ENCODE peak calls at places on chromosomes 5 and 9, in nine cellular contexts. W is neural progenitor cell, C is HCT116, V is astrocyte of the spinal cord, U is BE2C, G is fibroblast of the aortic adventitia, R is coronary artery, L is lower leg skin, E is upper lobe of right lung. A is an unnamed sample.

GRCh38 chr5:8362507-8362906 is 493.6 kb downstream of the MTRR start:
- DNase-seq in W (no peak), C (no peak), V (no peak), U (no peak), G (no peak), R (no peak), L (no peak), E (no peak), A (no peak)

GRCh38 chr9:20305457-20305856 is 316.8 kb downstream of the MLLT3 start:
- DNase-seq in W (no peak), C (no peak), V (no peak), U (no peak), G (no peak), R (no peak), L (no peak), E (no peak), A (no peak)

GRCh38 chr9:132171702-132172101 is 9.8 kb downstream of the NTNG2 start:
- DNase-seq in W (no peak), C (no peak), V (no peak), U (peak), G (no peak), R (no peak), L (no peak), E (no peak), A (no peak)

GRCh38 chr5:67160985-67161384 is 35.6 kb downstream of the CD180 start:
- DNase-seq in W (no peak), C (no peak), V (peak), U (peak), G (peak), R (no peak), L (no peak), E (no peak), A (peak)

GRCh38 chr5:132528866-132529634 is 14.3 kb downstream of the IL5 start:
- DNase-seq in W (no peak), C (no peak), V (no peak), U (no peak), G (no peak), R (no peak), L (no peak), E (no peak), A (no peak)

GRCh38 chr9:37026936-37027581 is 7.0 kb downstream of the PAX5 start:
- DNase-seq in W (peak), C (no peak), V (no peak), U (peak), G (no peak), R (no peak), L (no peak), E (no peak), A (no peak)

GRCh38 chr5:140502834-140503233 is 44.6 kb upstream of the EIF4EBP3 start:
- DNase-seq in W (no peak), C (no peak), V (no peak), U (no peak), G (no peak), R (no peak), L (no peak), E (no peak), A (no peak)

GRCh38 chr9:38016375-38017120 is 52.5 kb downstream of the SHB start:
- DNase-seq in W (no peak), C (no peak), V (peak), U (no peak), G (peak), R (no peak), L (no peak), E (no peak), A (peak)

GRCh38 chr5:147876141-147876540 is 2.4 kb upstream of the SCGB3A2 start:
- DNase-seq in W (no peak), C (no peak), V (no peak), U (no peak), G (no peak), R (no peak), L (no peak), E (no peak), A (no peak)

GRCh38 chr9:16628421-16628820 is 242.0 kb downstream of the BNC2 start:
- DNase-seq in W (no peak), C (no peak), V (no peak), U (no peak), G (peak), R (no peak), L (no peak), E (no peak), A (peak)

GRCh38 chr9:121780177-121780576 is 128.7 kb downstream of the DAB2IP start:
- DNase-seq in W (no peak), C (no peak), V (no peak), U (peak), G (no peak), R (no peak), L (no peak), E (no peak), A (no peak)

GRCh38 chr5:158570502-158570901 is 529.2 kb downstream of the EBF1 start:
- DNase-seq in W (no peak), C (no peak), V (no peak), U (no peak), G (no peak), R (no peak), L (no peak), E (no peak), A (no peak)

GRCh38 chr5:175596818-175597217 is 61.1 kb upstream of the HRH2 start:
- DNase-seq in W (no peak), C (no peak), V (no peak), U (no peak), G (no peak), R (no peak), L (no peak), E (no peak), A (no peak)

GRCh38 chr9:137235424-137236237 is 4.9 kb downstream of the SLC34A3 start:
- DNase-seq in W (no peak), C (no peak), V (no peak), U (no peak), G (no peak), R (no peak), L (no peak), E (no peak), A (no peak)

GRCh38 chr9:137236936-137237421 is 4.1 kb upstream of the TUBB4B start:
- DNase-seq in W (peak), C (no peak), V (no peak), U (no peak), G (no peak), R (no peak), L (no peak), E (no peak), A (no peak)

GRCh38 chr9:137237759-137238726 is 3.0 kb upstream of the TUBB4B start:
- DNase-seq in W (no peak), C (no peak), V (no peak), U (no peak), G (no peak), R (no peak), L (no peak), E (no peak), A (no peak)

GRCh38 chr9:137234758-137235423 is 4.2 kb downstream of the SLC34A3 start:
- DNase-seq in W (no peak), C (no peak), V (no peak), U (no peak), G (no peak), R (no peak), L (no peak), E (no peak), A (no peak)

DNA sequence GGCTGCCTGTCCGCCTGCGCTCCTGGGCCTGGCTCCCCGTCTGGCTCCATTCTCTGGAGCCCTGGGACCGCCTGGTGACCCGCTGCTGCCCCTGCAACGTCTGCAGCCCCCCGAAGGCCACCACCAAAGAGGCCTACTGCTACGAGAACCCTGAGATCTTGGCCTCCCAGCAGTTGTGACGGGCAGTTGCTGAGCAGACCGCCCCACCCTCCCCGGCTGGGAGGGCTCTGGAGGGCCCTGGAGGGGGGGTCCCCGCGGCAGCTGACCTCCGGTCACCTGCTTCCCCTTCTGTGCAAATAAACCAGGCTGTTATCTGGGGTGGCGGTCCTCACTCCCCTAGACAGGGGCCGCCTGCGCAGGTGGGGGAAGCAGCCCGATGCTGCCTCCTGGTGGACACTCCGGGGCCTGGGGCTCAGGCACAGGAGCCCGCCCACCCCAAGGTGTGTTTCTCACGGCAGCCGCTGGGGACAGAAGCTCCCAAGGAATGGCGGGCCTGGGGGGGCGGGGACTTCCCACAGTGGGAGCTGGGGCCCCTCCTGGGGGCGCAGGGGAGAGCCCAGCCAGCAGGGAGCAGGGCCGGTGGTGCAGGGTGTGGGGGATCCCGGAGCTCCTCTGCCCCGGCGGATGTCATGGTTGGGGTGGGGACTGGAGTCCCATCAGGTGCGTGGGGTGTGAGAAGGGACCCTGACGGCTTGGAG is 4.7 kb upstream of the TUBB4B start:
- DNase-seq in W (peak), C (no peak), V (peak), U (peak), G (peak), R (peak), L (peak), E (peak), A (peak)
- H3K4me3 ChIP-seq in W (peak), C (no peak), V (no peak), U (no peak), G (no peak), R (peak), L (no peak), E (no peak), A (no peak)

GRCh38 chr9:18472435-18472834 is 1.5 kb upstream of the ADAMTSL1 start:
- DNase-seq in W (no peak), C (no peak), V (no peak), U (no peak), G (no peak), R (no peak), L (no peak), E (no peak), A (no peak)

GRCh38 chr9:18473551-18474279 is at the start of gene ADAMTSL1:
- DNase-seq in W (peak), C (no peak), V (peak), U (peak), G (peak), R (no peak), L (no peak), E (no peak), A (peak)

GRCh38 chr9:18477121-18477705 is 3.3 kb downstream of the ADAMTSL1 start:
- DNase-seq in W (no peak), C (no peak), V (peak), U (no peak), G (peak), R (no peak), L (no peak), E (no peak), A (no peak)

GRCh38 chr9:18472915-18473314 is 1.0 kb upstream of the ADAMTSL1 start:
- DNase-seq in W (no peak), C (no peak), V (no peak), U (no peak), G (peak), R (no peak), L (no peak), E (no peak), A (no peak)

GRCh38 chr9:18474778-18475177 is 825 bp downstream of the ADAMTSL1 start:
- DNase-seq in W (no peak), C (no peak), V (peak), U (no peak), G (peak), R (no peak), L (no peak), E (no peak), A (peak)
- H3K4me3 ChIP-seq in W (peak), C (no peak), V (peak), U (no peak), G (peak), R (peak), L (no peak), E (peak), A (no peak)

GRCh38 chr9:135601988-135602387 is 37.4 kb downstream of the GLT6D1 start:
- DNase-seq in W (peak), C (no peak), V (no peak), U (no peak), G (no peak), R (no peak), L (no peak), E (no peak), A (no peak)
- H3K4me3 ChIP-seq in W (no peak), C (no peak), V (no peak), U (no peak), G (no peak), R (no peak), L (no peak), E (no peak), A (no peak)

GRCh38 chr9:19120846-19121245 is 6.4 kb downstream of the PLIN2 start:
- DNase-seq in W (no peak), C (no peak), V (no peak), U (no peak), G (no peak), R (no peak), L (no peak), E (no peak), A (no peak)
- H3K4me3 ChIP-seq in W (no peak), C (no peak), V (no peak), U (no peak), G (no peak), R (peak), L (no peak), E (no peak), A (no peak)

GRCh38 chr5:190366-191035 is 794 bp upstream of the LRRC14B start:
- DNase-seq in W (no peak), C (no peak), V (no peak), U (no peak), G (no peak), R (no peak), L (no peak), E (peak), A (no peak)
- H3K4me3 ChIP-seq in W (no peak), C (no peak), V (no peak), U (no peak), G (no peak), R (peak), L (no peak), E (no peak), A (no peak)

GRCh38 chr9:91157891-91158660 is 203.6 kb downstream of the AUH start:
- DNase-seq in W (no peak), C (no peak), V (no peak), U (no peak), G (no peak), R (peak), L (no peak), E (no peak), A (no peak)

GRCh38 chr9:91158946-91159345 is 202.8 kb downstream of the AUH start:
- DNase-seq in W (no peak), C (no peak), V (no peak), U (no peak), G (no peak), R (peak), L (no peak), E (no peak), A (no peak)

GRCh38 chr9:91160181-91160580 is 201.5 kb downstream of the AUH start:
- DNase-seq in W (no peak), C (no peak), V (no peak), U (no peak), G (no peak), R (no peak), L (no peak), E (no peak), A (no peak)

GRCh38 chr9:91160599-91161464 is 200.9 kb downstream of the AUH start:
- DNase-seq in W (no peak), C (no peak), V (no peak), U (no peak), G (no peak), R (peak), L (no peak), E (no peak), A (no peak)

GRCh38 chr9:91159664-91160121 is 202.0 kb downstream of the AUH start:
- DNase-seq in W (no peak), C (no peak), V (no peak), U (no peak), G (no peak), R (peak), L (no peak), E (peak), A (no peak)
- H3K4me3 ChIP-seq in W (no peak), C (no peak), V (no peak), U (no peak), G (no peak), R (peak), L (no peak), E (no peak), A (no peak)

GRCh38 chr5:163508753-163509152 is 3.3 kb downstream of the MAT2B start:
- DNase-seq in W (no peak), C (no peak), V (no peak), U (no peak), G (no peak), R (no peak), L (no peak), E (no peak), A (no peak)
- H3K4me3 ChIP-seq in W (no peak), C (no peak), V (no peak), U (no peak), G (peak), R (peak), L (no peak), E (peak), A (peak)

GRCh38 chr5:141637266-141637692 is 482 bp downstream of the RELL2 start:
- DNase-seq in W (peak), C (no peak), V (no peak), U (peak), G (no peak), R (no peak), L (no peak), E (peak), A (no peak)
- H3K4me3 ChIP-seq in W (peak), C (peak), V (peak), U (peak), G (peak), R (peak), L (peak), E (peak), A (peak)

DNA sequence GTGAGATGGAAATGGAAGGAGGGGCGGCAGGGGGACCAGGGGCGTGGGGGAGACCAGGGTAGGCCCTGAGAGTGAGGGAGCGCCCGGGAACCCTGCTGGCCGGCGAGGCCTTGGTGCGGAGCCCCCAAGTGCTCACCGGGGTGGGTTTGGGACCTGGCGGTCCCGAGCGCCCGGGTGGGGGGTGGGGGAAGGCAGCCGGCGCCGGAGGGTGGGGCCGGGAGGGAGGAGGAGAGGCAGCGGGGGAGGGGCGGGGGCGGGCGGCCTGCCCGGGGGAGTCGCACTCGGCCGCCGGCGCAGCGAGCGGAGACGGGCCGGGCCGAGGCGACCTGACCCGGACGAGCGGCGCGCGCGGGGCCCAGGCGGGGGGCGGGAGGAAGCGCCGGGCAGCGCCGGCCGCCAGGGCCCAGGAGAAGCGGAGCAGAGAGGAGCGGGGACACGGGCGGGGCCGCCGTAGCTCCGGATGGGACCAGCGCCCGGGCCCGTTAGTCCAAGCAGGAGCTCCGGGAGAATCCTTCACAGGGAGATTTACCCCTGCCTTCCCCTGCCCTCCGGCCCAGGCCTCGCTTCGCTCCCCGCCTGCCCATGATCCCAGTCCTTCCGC is at the start of gene NPR2:
- DNase-seq in W (peak), C (no peak), V (no peak), U (peak), G (no peak), R (no peak), L (no peak), E (peak), A (peak)
- H3K4me3 ChIP-seq in W (peak), C (no peak), V (peak), U (peak), G (peak), R (peak), L (no peak), E (peak), A (peak)

DNA sequence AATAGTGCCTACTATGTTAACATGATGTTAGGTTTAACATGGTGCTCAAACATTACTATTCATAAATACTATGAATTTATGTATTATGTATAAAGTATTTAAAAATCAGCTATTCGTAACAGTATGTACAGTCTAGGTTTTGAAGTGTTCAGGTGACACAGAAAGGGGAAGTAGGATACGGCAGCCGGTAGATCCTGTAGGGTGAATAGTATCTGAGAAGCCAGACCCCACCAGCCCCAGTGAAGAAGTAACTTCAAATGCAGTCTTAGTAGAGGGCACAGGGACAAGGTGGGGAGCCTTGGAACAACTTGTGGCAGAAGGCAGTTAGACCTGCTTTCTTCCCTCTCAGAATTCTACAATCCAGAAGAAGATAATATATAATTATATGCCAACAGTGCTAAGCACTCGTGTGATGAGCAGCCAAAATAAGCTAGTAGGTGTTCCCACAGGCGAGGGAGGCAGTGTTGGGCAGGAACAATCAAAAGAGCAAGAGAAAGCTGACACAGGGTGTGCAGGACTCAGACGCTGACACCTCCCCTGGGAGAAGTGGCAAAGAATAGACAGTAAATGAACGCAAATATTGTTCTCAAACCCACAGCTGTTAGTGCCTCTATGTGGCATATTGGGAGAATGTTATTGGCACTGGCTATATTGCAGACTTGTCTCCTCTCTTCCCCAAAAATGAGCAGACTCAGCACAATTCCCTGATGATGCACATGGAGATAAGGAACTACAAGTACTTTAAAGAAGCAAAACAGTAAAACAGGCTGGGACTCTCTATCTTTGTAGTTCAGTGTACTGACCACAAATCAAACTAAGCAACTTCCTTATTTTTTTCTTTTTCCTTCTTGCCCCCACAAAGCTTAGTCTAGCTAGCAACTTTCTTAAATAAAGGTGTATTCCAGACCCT is 4.6 kb downstream of the ZNF367 start:
- DNase-seq in W (no peak), C (no peak), V (no peak), U (no peak), G (no peak), R (no peak), L (no peak), E (no peak), A (no peak)
- H3K4me3 ChIP-seq in W (no peak), C (no peak), V (no peak), U (no peak), G (no peak), R (no peak), L (no peak), E (no peak), A (no peak)